ENCODE peak calls at places on chromosomes 4 and X, in four cellular contexts. X, Y, G and P are unnamed samples.

GRCh38 chr4:2366252-2367192 is 51.9 kb downstream of the ZFYVE28 start:
- DNase-seq in X (no peak), Y (no peak), G (no peak), P (no peak)

GRCh38 chr4:52028970-52029369 is 8.8 kb upstream of the LRRC66 start:
- DNase-seq in X (peak), Y (no peak), G (no peak), P (no peak)

GRCh38 chr4:184988611-184989010 is 29.7 kb upstream of the HELT start:
- DNase-seq in X (no peak), Y (no peak), G (peak), P (no peak)

GRCh38 chr4:15239866-15240265 is 188.0 kb upstream of the C1QTNF7 start:
- DNase-seq in X (peak), Y (no peak), G (no peak), P (no peak)

GRCh38 chrX:120736989-120737388 is 107.1 kb upstream of the C1GALT1C1 start:
- DNase-seq in X (peak), Y (no peak), G (no peak), P (no peak)

GRCh38 chr4:41796545-41797210 is 48.2 kb upstream of the PHOX2B start:
- DNase-seq in X (peak), Y (peak), G (no peak), P (no peak)

GRCh38 chr4:78661923-78662521 is 110.5 kb downstream of the ANXA3 start:
- DNase-seq in X (peak), Y (no peak), G (no peak), P (no peak)

GRCh38 chr4:118270492-118270891 is 82.3 kb downstream of the PRSS12 start:
- DNase-seq in X (peak), Y (no peak), G (no peak), P (no peak)

GRCh38 chr4:14387647-14388046 is 614.6 kb upstream of the CPEB2 start:
- DNase-seq in X (no peak), Y (no peak), G (no peak), P (no peak)

GRCh38 chrX:19030805-19031204 is 46.9 kb upstream of the PHKA2 start:
- DNase-seq in X (no peak), Y (no peak), G (no peak), P (no peak)

GRCh38 chr4:173013232-173013932 is 155.2 kb upstream of the GALNT7 start:
- DNase-seq in X (peak), Y (no peak), G (peak), P (peak)

GRCh38 chr4:1608196-1608820 is 75.8 kb downstream of the FAM53A start:
- DNase-seq in X (no peak), Y (no peak), G (no peak), P (no peak)

GRCh38 chr4:155540698-155541097 is 126.0 kb upstream of the GUCY1A1 start:
- DNase-seq in X (no peak), Y (no peak), G (no peak), P (no peak)

GRCh38 chrX:30939928-30940327 is 50.9 kb upstream of the TAB3 start:
- DNase-seq in X (no peak), Y (no peak), G (no peak), P (no peak)